ENCODE peak calls at places on chromosome X, in six cellular contexts. W, B, Q, S, E and J are unnamed samples.

GRCh38 chrX:48972214-48973164 is 845 bp upstream of the KCND1 start:
- DNase-seq in B (peak; percentile 28), S (peak; percentile 57), Q (peak; percentile 71), W (no peak), E (no peak), J (no peak)

GRCh38 chrX:111680988-111681779 is at the start of gene ALG13:
- DNase-seq in Q (peak; percentile 85), S (peak; percentile 95), B (peak; percentile 95), W (peak; percentile 92), E (peak; percentile 94), J (peak; percentile 89)

GRCh38 chrX:25548806-25549205 is 533.0 kb upstream of the ARX start:
- DNase-seq in B (no peak), E (no peak), W (no peak), S (peak; percentile 13), Q (no peak), J (no peak)

GRCh38 chrX:154121961-154122360 is 22.1 kb upstream of the OPN1LW start:
- DNase-seq in Q (no peak), W (no peak), S (no peak), E (no peak), B (no peak), J (no peak)

GRCh38 chrX:65551086-65551485 is 16.5 kb upstream of the LAS1L start:
- DNase-seq in Q (no peak), S (no peak), B (no peak), E (no peak), W (no peak), J (no peak)

GRCh38 chrX:65667503-65668355 is at the start of gene MSN:
- DNase-seq in S (peak; percentile 54), E (peak; percentile 87), Q (peak; percentile 51), W (peak; percentile 84), B (peak; percentile 75), J (peak; percentile 82)

GRCh38 chrX:12950851-12951589 is 23.9 kb upstream of the TMSB4X start:
- DNase-seq in W (no peak), E (peak; percentile 61), B (peak; percentile 75), S (no peak), Q (peak; percentile 65), J (no peak)

GRCh38 chrX:28542791-28543190 is 44.5 kb upstream of the IL1RAPL1 start:
- DNase-seq in S (no peak), E (no peak), Q (no peak), B (no peak), W (no peak), J (no peak)

GRCh38 chrX:153649178-153649914 is 2.3 kb downstream of the DUSP9 start:
- DNase-seq in Q (peak; percentile 81), W (peak; percentile 29), E (peak; percentile 60), B (peak; percentile 42), S (no peak), J (no peak)

GRCh38 chrX:72470111-72470510 is 102.5 kb downstream of the HDAC8 start:
- DNase-seq in B (no peak), W (no peak), Q (no peak), S (no peak), E (no peak), J (no peak)

GRCh38 chrX:130171446-130172126 is at the start of gene RAB33A:
- DNase-seq in B (peak; percentile 67), E (no peak), Q (peak; percentile 50), S (peak; percentile 11), W (no peak), J (no peak)

GRCh38 chrX:38260231-38260630 is 39.6 kb upstream of the SRPX start:
- DNase-seq in E (no peak), Q (peak; percentile 77), W (no peak), B (no peak), S (peak; percentile 21), J (no peak)

GRCh38 chrX:9311411-9312160 is 153.3 kb upstream of the TBL1X start:
- DNase-seq in W (no peak), S (no peak), B (no peak), E (no peak), Q (no peak), J (no peak)

GRCh38 chrX:134377537-134377936 is 82.4 kb upstream of the HPRT1 start:
- DNase-seq in Q (no peak), S (peak; percentile 67), E (no peak), W (no peak), B (no peak), J (no peak)

GRCh38 chrX:48520976-48521352 is 644 bp upstream of the EBP start:
- DNase-seq in B (no peak), Q (peak; percentile 56), S (no peak), W (peak; percentile 3), E (no peak), J (no peak)

GRCh38 chrX:94813541-94813940 is 1139.5 kb downstream of the FAM133A start:
- DNase-seq in E (no peak), W (no peak), Q (no peak), S (no peak), B (no peak), J (no peak)

GRCh38 chrX:17527135-17527701 is 152.2 kb downstream of the NHS start:
- DNase-seq in E (no peak), Q (no peak), B (no peak), S (peak; percentile 16), W (peak; percentile 68), J (no peak)

GRCh38 chrX:30572004-30572403 is 5.6 kb downstream of the TASL start:
- DNase-seq in B (no peak), Q (no peak), S (no peak), W (no peak), E (no peak), J (no peak)

GRCh38 chrX:134692990-134693389 is 34.7 kb upstream of the PLAC1 start:
- DNase-seq in S (peak; percentile 80), Q (no peak), B (no peak), E (no peak), W (no peak), J (no peak)

GRCh38 chrX:11461181-11462001 is 168.2 kb downstream of the AMELX start:
- DNase-seq in E (no peak), Q (no peak), B (no peak), S (peak; percentile 66), W (no peak), J (no peak)

GRCh38 chrX:46572295-46572936 is 1.1 kb upstream of the CHST7 start:
- DNase-seq in E (no peak), S (no peak), B (peak; percentile 38), Q (no peak), W (no peak), J (no peak)

GRCh38 chrX:153958605-153959004 is 13.0 kb downstream of the HCFC1 start:
- DNase-seq in B (no peak), W (no peak), Q (no peak), S (no peak), E (peak; percentile 44), J (no peak)

GRCh38 chrX:55815546-55815945 is 98.0 kb downstream of the RRAGB start:
- DNase-seq in B (no peak), Q (no peak), S (no peak), W (no peak), E (no peak), J (no peak)

GRCh38 chrX:68703369-68703768 is 55.9 kb downstream of the STARD8 start:
- DNase-seq in S (no peak), Q (peak; percentile 33), W (no peak), E (no peak), B (no peak), J (no peak)

GRCh38 chrX:6738518-6739470 is 203.9 kb upstream of the VCX3A start:
- DNase-seq in E (no peak), W (no peak), B (no peak), S (no peak), Q (no peak), J (no peak)

GRCh38 chrX:33014086-33014485 is 197.3 kb downstream of the DMD start:
- DNase-seq in B (no peak), E (no peak), S (no peak), Q (no peak), W (no peak), J (no peak)

DNA sequence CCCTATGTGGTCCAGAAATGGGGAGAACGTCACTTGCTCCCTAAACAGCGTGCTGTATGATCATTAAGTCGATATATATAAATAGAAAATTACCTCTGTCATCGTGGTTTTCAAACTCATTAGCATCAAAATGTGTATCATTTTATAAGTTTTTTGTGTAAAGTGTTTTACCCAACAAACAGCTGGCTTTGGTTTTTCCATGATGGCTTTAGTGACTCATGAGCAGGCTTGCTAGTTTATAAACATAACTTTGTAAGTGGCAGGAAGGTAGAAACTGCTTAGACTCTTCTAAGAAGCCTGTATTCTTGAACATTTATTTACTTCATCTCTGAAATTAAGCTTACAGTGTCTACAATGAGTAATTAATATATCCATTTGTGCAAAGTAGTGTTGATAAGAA is 108.4 kb upstream of the DIPK2B start:
- DNase-seq in E (no peak), Q (no peak), B (no peak), W (no peak), S (no peak), J (no peak)
- H3K4me3 ChIP-seq in E (no peak overlapping the region), Q (no peak overlapping the region), B (no peak overlapping the region), W (no peak overlapping the region), S (no peak overlapping the region), J (no peak overlapping the region)

GRCh38 chrX:107429090-107429489 is 20.4 kb upstream of the FRMPD3 start:
- DNase-seq in S (peak; percentile 42), B (no peak), E (no peak), W (no peak), Q (peak; percentile 42), J (no peak)
- TF ChIP-seq CTCF in S (peak; percentile 34), B (no peak), E (no peak), W (peak; percentile 23), Q (peak; percentile 38), J (no peak)

DNA sequence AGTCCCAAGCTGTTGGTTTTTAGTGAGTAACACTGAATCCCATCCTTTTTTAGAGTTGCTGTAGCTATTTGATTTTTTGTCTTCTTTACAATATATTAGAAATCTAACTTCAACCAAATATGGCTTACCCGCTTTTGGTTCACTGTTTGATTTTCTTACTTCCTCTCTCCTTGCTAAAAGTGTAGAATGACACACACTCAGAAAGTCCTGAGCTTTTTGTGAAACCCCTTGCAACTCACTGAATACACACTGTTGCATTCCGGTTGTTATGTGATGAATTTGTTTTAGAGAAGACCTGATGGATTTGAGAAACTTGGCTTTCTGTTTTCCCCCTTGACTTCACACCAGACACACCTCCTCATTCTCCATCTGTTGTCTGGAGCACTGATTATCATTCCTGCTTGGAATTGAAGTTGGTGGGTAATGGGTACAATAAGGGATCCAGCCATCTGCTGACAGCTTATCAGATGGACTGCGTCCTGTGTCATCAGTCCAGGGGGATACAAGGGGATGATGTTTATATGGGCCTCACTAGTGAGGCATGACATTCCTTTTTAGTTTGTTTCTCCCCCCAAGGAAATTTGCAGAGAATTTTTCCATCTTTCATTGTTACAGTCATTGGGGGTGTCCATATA is 5.2 kb downstream of the TMEM164 start:
- DNase-seq in S (no peak), B (no peak), E (no peak), W (no peak), Q (no peak), J (no peak)
- H3K4me3 ChIP-seq in S (no peak overlapping the region), B (no peak overlapping the region), E (no peak overlapping the region), W (no peak overlapping the region), Q (no peak overlapping the region), J (no peak overlapping the region)

DNA sequence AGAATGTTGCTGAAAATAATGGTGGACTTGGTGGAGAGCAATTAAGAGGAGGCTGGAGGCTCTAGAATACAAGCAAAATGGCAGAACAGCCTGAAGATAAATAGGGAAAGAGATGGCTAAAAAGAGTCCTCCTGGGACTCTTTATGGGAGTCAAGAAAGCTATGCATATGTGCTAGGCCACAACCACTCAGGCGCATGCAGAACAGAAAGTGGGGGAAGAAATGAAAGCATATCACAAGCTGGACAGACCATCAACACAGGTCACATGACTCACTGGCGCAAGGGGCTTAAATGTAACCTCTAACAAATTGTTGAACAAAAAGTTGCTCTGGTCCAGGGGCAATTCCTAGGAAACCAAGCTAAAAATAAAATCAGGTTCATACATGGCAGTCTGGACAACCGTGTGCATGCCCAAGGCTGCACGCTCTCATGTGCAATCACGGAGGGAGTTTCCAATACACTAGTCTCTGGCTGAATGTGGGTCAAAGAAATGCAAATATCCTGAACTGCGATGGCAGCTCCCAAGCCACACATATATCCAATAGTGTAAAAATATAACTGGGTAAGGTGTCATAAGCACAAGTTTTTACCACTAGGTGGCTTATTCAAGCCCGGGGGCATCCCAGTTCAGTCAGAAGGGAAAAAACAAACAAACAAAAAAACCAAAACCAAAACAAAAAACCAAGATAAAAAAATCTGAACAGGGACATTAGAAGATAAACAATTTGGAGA is 45.4 kb downstream of the ZNF711 start:
- DNase-seq in Q (peak; percentile 10), B (no peak), S (no peak), E (no peak), W (no peak), J (no peak)
- TF ChIP-seq CTCF in Q (peak; percentile 38), B (no peak), S (no peak), E (no peak), W (no peak), J (no peak)